ENCODE peak calls at places on chromosomes 2 and 18, in four cellular contexts. Z is left ventricle myocardium inferior, T is lower leg skin, L is heart left ventricle. W is an unnamed sample.

GRCh38 chr2:158725496-158725895 is 69.6 kb upstream of the DAPL1 start:
- DNase-seq in Z (no peak), L (no peak), T (no peak), W (no peak)

GRCh38 chr2:181457121-181457740 is at the start of gene ITGA4:
- DNase-seq in Z (peak), L (peak), T (peak), W (peak)

GRCh38 chr2:150296795-150297546 is 190.5 kb downstream of the RND3 start:
- DNase-seq in L (no peak), T (no peak), Z (no peak), W (no peak)

GRCh38 chr18:35506024-35506712 is 8.4 kb upstream of the INO80C start:
- DNase-seq in T (no peak), Z (no peak), L (no peak), W (no peak)

GRCh38 chr18:25247725-25248124 is 104.2 kb downstream of the ZNF521 start:
- DNase-seq in L (no peak), Z (no peak), T (no peak), W (no peak)

GRCh38 chr18:57436193-57436964 is 1.2 kb downstream of the ONECUT2 start:
- DNase-seq in Z (no peak), T (no peak), L (peak), W (no peak)

GRCh38 chr2:10873790-10874437 is 37.8 kb upstream of the KCNF1 start:
- DNase-seq in T (no peak), Z (peak), L (peak), W (no peak)

GRCh38 chr18:22703883-22704626 is 229.1 kb upstream of the RBBP8 start:
- DNase-seq in Z (no peak), T (no peak), L (no peak), W (no peak)

GRCh38 chr18:8341481-8342230 is 267.6 kb upstream of the RAB12 start:
- DNase-seq in Z (no peak), T (no peak), L (no peak), W (no peak)

GRCh38 chr2:170022692-170023091 is 155.3 kb upstream of the MYO3B start:
- DNase-seq in Z (no peak), L (no peak), T (no peak), W (no peak)

GRCh38 chr2:215787565-215788178 is 225.7 kb downstream of the MREG start:
- DNase-seq in T (no peak), L (no peak), Z (no peak), W (no peak)

GRCh38 chr2:203551653-203552250 is 16.7 kb upstream of the RAPH1 start:
- DNase-seq in Z (no peak), T (no peak), L (no peak), W (no peak)

GRCh38 chr2:99554238-99554637 is 64.4 kb upstream of the REV1 start:
- DNase-seq in Z (no peak), T (no peak), L (no peak), W (no peak)

GRCh38 chr2:164103271-164103670 is 367.5 kb upstream of the FIGN start:
- DNase-seq in L (no peak), T (no peak), Z (no peak), W (no peak)

GRCh38 chr2:181074457-181074856 is 94.1 kb downstream of the UBE2E3 start:
- DNase-seq in L (no peak), Z (no peak), T (no peak), W (no peak)

GRCh38 chr2:20231632-20232031 is 6.7 kb upstream of the SDC1 start:
- DNase-seq in Z (no peak), T (peak), L (peak), W (no peak)

GRCh38 chr2:50525423-50525822 is 506.5 kb downstream of the NRXN1 start:
- DNase-seq in T (no peak), Z (no peak), L (no peak), W (no peak)

GRCh38 chr2:50535256-50535655 is 496.7 kb downstream of the NRXN1 start:
- DNase-seq in T (no peak), Z (no peak), L (no peak), W (no peak)

DNA sequence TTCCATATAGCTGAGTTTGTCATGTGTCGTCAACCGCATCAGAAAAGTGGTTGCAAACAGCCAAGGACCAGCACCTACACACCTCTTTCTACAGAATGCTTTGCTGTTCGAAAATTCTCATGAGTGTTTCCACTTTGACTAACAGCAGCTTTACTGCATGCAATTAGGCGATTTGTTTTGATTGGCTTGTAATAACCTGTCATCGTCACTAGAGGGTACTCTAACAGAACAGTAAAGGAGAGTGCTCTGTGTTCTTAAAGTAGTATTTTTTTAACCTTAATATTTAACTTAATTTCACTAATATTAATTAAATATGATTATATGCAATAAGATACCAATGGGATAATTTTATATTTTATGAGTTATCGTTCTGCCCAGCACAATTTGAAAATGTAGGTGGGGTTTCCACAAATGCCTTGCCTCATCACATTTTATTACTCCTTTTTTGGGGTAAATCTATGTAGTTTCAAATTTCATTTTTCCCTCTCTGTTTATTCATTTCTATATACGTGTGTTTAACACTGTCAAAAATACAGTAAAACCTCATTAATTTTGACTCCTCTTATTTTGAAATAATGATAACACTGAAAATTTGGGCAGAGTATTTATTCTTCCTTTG is 502.2 kb downstream of the NRXN1 start:
- DNase-seq in T (no peak), Z (no peak), L (no peak), W (no peak)
- TF ChIP-seq CTCF in T (no peak), Z (peak), L (peak), W (peak)

GRCh38 chr2:165629776-165630175 is 160.3 kb downstream of the CSRNP3 start:
- DNase-seq in T (no peak), Z (no peak), L (no peak), W (no peak)

GRCh38 chr2:165624139-165624803 is 154.8 kb downstream of the CSRNP3 start:
- DNase-seq in L (no peak), T (no peak), Z (no peak), W (no peak)

GRCh38 chr2:165630276-165630675 is 160.8 kb downstream of the CSRNP3 start:
- DNase-seq in Z (no peak), L (no peak), T (no peak), W (no peak)

GRCh38 chr2:165632594-165632993 is 161.5 kb downstream of the GALNT3 start:
- DNase-seq in Z (no peak), L (no peak), T (no peak), W (no peak)

GRCh38 chr2:165627463-165627862 is 158.0 kb downstream of the CSRNP3 start:
- DNase-seq in L (no peak), T (no peak), Z (no peak), W (no peak)
- H3K4me3 ChIP-seq in L (no peak), T (no peak), Z (no peak), W (no peak)

DNA sequence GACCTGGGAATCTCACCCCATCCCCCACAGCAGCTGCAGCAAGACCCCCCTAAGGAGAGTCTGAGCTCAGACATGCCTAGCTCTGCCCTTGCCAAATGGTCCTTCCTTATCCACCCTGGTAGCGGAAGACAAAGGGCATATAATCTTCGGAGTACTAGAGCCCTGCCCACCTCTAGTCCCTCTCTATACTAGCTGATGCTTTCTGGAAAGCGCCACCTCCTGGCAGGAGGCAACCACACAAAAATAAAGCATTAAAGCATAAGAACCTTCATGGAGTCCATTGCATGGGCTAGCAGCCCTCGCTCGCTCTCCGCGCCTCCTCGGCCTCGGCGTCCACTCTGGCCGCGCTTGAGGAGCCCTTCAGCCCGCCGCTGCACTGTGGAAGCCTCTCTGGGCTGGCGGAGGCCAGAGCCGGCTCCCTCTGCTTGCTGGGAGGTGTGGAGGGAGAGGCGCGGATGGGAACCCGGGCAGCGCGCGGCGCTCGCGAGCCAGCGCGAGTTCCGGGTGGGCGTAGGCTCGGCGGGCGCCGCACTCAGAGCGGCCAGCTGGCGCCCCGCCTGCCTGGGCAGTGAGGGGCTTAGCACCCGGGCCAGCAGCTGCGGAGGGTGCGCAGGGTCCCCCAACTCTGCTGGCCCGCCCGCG is 941.2 kb downstream of the SUCLG1 start:
- DNase-seq in T (no peak), Z (no peak), L (peak), W (no peak)
- TF ChIP-seq CTCF in T (no peak), Z (no peak), L (no peak), W (no peak)

GRCh38 chr2:234494361-234495075 is 2.4 kb downstream of the ARL4C start:
- DNase-seq in T (no peak), Z (no peak), L (no peak), W (no peak)
- H3K4me3 ChIP-seq in T (no peak), Z (peak), L (peak), W (peak)

DNA sequence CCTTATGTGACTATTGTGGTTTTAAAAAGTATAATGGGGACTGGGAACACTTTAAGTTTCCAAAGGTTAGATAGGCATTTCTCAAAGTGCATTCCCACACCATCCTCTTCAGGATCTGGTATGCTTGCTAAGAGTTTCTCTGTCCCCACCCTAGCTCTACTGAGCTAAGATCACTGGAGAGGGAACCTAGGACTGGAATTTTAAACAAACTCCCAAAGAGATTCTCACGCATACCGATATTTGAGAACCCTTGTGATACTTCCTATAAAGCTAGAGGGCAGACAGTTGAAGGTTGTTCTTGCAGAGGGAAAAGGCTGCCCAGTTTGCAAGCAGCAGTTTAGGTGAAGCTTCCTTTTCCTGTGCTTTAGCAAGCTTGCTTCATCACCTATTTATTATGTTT is 3.7 kb downstream of the CNRIP1 start:
- DNase-seq in L (no peak), T (no peak), Z (no peak), W (no peak)
- TF ChIP-seq CTCF in L (no peak), T (no peak), Z (no peak), W (no peak)

GRCh38 chr2:86037141-86037794 is 68.4 kb downstream of the POLR1A start:
- DNase-seq in T (peak), Z (peak), L (peak), W (peak)

GRCh38 chr2:86037795-86038192 is 67.9 kb downstream of the POLR1A start:
- DNase-seq in T (no peak), Z (no peak), L (no peak), W (no peak)

GRCh38 chr2:86036790-86037138 is 68.9 kb downstream of the POLR1A start:
- DNase-seq in Z (no peak), L (no peak), T (no peak), W (no peak)

GRCh38 chr2:86035371-86035882 is 70.3 kb downstream of the POLR1A start:
- DNase-seq in Z (no peak), L (peak), T (no peak), W (peak)

DNA sequence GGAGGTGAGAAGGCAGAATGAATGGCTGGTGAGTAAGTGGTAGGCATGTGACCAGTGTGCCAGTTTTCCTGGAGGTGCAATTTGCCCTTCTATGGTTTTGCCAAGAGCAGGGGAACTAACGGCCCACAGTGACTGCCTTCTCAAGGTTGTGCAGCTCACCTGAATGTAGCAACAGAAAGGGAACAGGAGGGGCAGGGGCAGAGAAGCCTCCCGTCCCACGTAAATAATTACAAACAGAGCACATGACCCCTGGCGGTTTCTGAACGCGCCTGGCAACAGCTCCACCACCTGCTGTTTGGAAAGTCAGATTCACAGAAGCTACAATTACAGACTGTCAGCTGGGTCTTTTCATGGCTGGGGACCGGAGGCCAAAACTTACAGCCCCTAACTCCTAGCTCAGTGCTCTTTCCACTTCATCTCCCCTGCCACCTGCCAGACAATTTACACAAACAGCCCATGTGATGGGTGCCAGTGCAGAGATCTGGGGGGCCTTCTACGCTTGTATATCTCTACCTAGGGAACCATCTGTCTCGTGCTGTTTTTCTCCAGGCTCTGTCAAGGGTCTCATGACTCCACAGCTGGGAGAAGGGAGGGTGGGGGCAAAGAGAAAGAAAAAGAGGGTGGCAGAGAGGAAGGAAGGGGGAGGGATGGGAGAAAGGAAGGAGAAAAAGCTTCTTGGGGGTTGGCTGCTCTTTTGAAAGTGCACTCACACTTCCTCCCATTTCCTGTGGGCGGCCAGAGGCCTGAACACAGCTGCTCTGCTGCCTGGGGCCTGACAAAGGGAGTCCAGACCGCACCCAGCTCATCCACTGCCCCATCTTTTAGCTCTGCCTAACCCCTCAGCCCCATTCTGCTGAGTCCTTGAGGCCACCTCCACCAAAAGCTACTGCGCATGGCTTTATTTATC is 69.5 kb downstream of the POLR1A start:
- DNase-seq in Z (peak), T (peak), L (peak), W (peak)
- H3K4me3 ChIP-seq in Z (peak), T (no peak), L (no peak), W (no peak)

DNA sequence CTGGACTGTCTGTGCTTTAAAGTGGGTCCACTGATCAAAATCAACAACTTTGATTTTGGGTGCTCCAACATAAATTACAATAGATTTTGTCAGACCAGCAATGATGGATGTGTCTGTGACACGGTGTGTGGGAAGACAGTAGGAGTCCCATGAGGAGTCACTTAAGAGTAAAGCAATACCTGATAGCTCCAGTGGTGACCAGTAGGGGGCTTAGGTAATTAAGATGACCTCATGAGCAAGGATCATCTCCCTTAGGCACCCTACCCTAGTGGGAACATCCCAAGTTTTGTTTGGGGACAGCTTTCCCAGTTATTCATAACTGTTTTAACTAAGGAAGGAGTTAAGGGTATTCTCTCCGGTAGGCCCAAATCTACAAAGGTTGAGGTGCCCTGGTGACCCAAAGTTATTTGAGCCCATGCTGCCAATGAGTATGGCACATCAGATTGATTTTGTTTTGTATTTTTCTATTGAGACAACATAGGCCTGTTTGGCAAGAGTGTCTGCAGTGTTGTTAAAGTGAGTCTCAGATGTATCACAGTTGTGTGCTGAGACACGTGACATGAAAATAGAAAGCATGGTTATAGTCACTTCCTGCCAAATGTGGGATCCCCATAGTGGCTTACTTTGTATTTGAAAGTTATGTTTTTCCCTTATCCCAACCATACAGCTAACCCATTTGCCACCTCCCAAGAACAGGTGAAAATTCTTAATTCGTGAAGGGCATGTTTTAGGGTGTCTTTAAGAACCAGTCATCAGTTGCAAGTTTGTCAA is 1337.6 kb upstream of the SLC39A10 start:
- DNase-seq in L (no peak), T (no peak), Z (no peak), W (no peak)
- TF ChIP-seq CTCF in L (no peak), T (no peak), Z (no peak), W (no peak)

GRCh38 chr2:30457316-30457715 is 10.3 kb downstream of the LCLAT1 start:
- DNase-seq in L (no peak), T (no peak), Z (no peak), W (no peak)
- H3K4me3 ChIP-seq in L (no peak), T (no peak), Z (no peak), W (no peak)

DNA sequence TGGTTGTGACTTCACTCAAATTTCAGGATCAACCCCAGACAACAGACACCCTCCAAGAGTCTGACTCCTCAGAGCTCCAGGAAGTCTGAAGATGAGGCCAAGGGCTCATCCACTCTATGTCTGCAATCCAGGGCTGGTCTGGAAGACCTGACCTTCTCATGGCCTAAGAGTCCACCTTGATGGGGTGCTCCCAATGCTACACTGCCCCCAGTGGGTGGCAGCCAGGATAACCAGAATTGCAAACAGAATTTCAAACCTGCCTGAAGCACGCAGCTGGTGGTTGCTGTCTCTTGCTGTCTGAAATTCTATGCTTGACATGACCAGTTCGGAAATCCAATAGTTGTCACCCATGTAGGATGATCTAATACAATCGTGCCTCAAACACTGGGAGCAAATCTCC is 96.0 kb downstream of the UXS1 start:
- DNase-seq in L (no peak), Z (no peak), T (no peak), W (no peak)
- TF ChIP-seq CTCF in L (peak), Z (peak), T (no peak), W (peak)

GRCh38 chr2:42171396-42171971 is 2.3 kb downstream of the EML4 start:
- DNase-seq in L (no peak), T (no peak), Z (no peak), W (no peak)

GRCh38 chr2:42172020-42172419 is 2.9 kb downstream of the EML4 start:
- DNase-seq in Z (no peak), T (no peak), L (no peak), W (no peak)

GRCh38 chr2:42169869-42170465 is 814 bp downstream of the EML4 start:
- DNase-seq in T (no peak), Z (no peak), L (no peak), W (no peak)

GRCh38 chr2:42169100-42169868 is at the start of gene EML4:
- DNase-seq in L (peak), Z (peak), T (peak), W (peak)

DNA sequence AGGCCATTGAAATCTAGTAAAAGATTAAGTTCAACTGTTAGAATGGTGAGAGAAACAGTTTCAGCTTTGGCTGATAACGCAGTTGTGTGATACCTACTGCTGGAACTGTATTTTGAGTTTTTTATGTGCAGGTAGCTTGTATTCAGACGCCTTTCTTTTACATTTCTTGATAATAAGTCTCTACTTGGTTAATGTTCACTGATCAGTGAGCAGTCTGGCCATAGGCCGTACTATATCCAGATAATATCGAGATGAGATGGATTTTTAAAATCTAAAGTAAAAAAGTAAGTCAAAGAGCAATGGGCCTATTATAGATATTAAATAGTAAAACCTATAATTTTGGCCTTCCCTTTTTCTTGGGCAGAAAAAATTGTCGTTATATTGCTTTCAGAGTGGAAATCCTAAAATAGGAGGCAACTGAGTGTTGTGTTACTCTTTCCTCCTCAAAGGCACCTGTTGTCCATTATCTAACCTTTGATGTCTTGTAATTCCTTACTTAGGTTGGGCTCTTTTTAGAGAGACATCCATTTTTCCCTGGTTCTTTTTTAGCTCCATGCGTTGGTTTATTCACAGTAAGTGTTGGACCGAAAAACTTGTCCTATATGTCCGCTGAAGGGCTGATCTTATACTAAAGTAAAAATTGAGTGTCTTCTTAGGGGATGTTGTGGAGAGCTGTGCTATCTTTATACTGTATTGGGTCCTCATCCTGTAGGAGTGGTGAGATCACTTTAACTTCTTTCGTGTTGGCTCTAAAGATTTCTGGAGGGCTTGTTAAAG is 1.7 kb downstream of the EML4 start:
- DNase-seq in T (no peak), L (no peak), Z (no peak), W (no peak)
- H3K4me3 ChIP-seq in T (no peak), L (peak), Z (peak), W (peak)